ENCODE peak calls at places on chromosomes 1 and 21, in nine cellular contexts. A, W, P, J, M, E, R, Z and H are unnamed samples.

GRCh38 chr21:39531777-39532333 is 80.1 kb downstream of the SH3BGR start:
- DNase-seq in A (no peak), W (no peak), P (no peak), J (no peak), M (no peak), E (no peak), R (no peak), Z (peak; percentile 14), H (no peak)

GRCh38 chr1:184225501-184226487 is 161.0 kb upstream of the C1orf21 start:
- DNase-seq in A (no peak), W (no peak), P (no peak), J (no peak), M (no peak), E (no peak), R (no peak), Z (no peak), H (no peak)

GRCh38 chr1:5001466-5001865 is 347.1 kb downstream of the AJAP1 start:
- DNase-seq in A (no peak), W (no peak), P (no peak), J (no peak), M (no peak), E (peak; percentile 6), R (no peak), Z (no peak), H (no peak)

GRCh38 chr1:161182214-161182613 is 4.9 kb upstream of the B4GALT3 start:
- DNase-seq in A (no peak), W (peak; percentile 84), P (no peak), J (peak; percentile 60), M (no peak), E (peak; percentile 54), R (no peak), Z (peak; percentile 77), H (no peak)

GRCh38 chr1:230067871-230068814 is 1.1 kb downstream of the GALNT2 start:
- DNase-seq in A (no peak), W (peak; percentile 72), P (no peak), J (no peak), M (no peak), E (no peak), R (peak; percentile 38), Z (peak; percentile 41), H (peak; percentile 82)

GRCh38 chr1:15941899-15942660 is 33.8 kb downstream of the ZBTB17 start:
- DNase-seq in A (no peak), W (no peak), P (no peak), J (no peak), M (no peak), E (no peak), R (no peak), Z (no peak), H (no peak)

GRCh38 chr21:44377922-44378645 is 24.7 kb downstream of the TRPM2 start:
- DNase-seq in A (no peak), W (no peak), P (no peak), J (no peak), M (no peak), E (no peak), R (no peak), Z (no peak), H (peak; percentile 47)

GRCh38 chr1:9825101-9826074 is 1.6 kb upstream of the CLSTN1 start:
- DNase-seq in A (peak; percentile 87), W (peak; percentile 87), P (peak; percentile 68), J (peak; percentile 51), M (peak; percentile 37), E (peak; percentile 54), R (peak; percentile 78), Z (peak; percentile 93), H (peak; percentile 92)

GRCh38 chr1:47437518-47438320 is at the start of gene FOXD2:
- DNase-seq in A (peak; percentile 88), W (peak; percentile 92), P (peak; percentile 69), J (peak; percentile 66), M (peak; percentile 39), E (peak; percentile 97), R (peak; percentile 85), Z (peak; percentile 86), H (peak; percentile 96)

GRCh38 chr1:47436979-47437517 is 796 bp upstream of the FOXD2 start:
- DNase-seq in A (no peak), W (peak; percentile 65), P (no peak), J (peak; percentile 29), M (peak; percentile 22), E (no peak), R (no peak), Z (peak; percentile 24), H (no peak)

GRCh38 chr1:47435506-47436303 is 2.1 kb upstream of the FOXD2 start:
- DNase-seq in A (no peak), W (no peak), P (no peak), J (no peak), M (no peak), E (no peak), R (no peak), Z (no peak), H (no peak)

GRCh38 chr1:47438321-47439150 is 692 bp downstream of the FOXD2 start:
- DNase-seq in A (no peak), W (peak; percentile 33), P (no peak), J (no peak), M (no peak), E (peak; percentile 37), R (no peak), Z (no peak), H (no peak)

DNA sequence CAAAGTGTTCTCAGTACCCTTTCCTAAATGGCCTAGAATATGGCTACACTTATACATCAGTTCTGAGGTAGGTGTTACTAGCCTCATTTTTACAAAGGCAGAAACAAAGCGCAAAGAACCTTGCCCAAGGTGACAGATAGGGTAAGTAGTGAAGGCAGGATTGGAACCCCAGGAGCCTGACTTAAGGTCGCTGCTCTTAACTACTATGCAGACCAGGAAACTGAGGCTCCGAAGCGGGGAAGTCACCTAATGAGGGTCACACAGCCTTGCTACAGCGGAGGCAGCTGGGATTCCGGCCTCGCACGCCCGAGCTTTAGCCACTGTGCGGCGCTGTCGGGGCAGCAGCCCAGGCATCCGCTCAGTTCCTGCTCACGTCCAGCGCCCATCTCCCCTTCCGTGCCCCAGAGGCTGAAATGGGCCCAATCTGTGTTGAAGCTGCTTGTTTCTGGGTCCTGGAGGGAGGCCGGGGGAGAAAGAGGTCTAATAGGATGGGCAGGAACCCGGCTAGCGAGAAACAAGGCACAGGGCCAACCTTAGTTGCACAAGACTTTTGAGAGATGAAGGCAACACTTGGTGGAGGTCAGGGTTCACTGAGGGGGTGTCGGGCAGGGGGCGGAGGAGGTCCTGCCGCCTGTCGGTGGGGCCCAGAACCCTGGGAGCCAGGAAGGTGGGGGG is 1.4 kb upstream of the FOXD2 start:
- DNase-seq in A (peak; percentile 77), W (peak; percentile 88), P (peak; percentile 53), J (peak; percentile 65), M (peak; percentile 67), E (peak; percentile 76), R (peak; percentile 73), Z (peak; percentile 79), H (peak; percentile 91)
- H3K27ac ChIP-seq in A (no peak overlapping the region), W (peak overlapping the region; percentile 11), P (no peak overlapping the region), J (no peak overlapping the region), M (no peak overlapping the region), E (peak overlapping the region; percentile 25), R (no peak overlapping the region), Z (no peak overlapping the region), H (peak overlapping the region; percentile 36)

GRCh38 chr1:2300851-2301606 is 72.9 kb downstream of the SKI start:
- DNase-seq in A (peak; percentile 91), W (peak; percentile 84), P (peak; percentile 71), J (peak; percentile 67), M (peak; percentile 60), E (peak; percentile 96), R (peak; percentile 69), Z (no peak), H (peak; percentile 96)

GRCh38 chr1:2300004-2300771 is 72.1 kb downstream of the SKI start:
- DNase-seq in A (no peak), W (peak; percentile 55), P (no peak), J (no peak), M (no peak), E (peak; percentile 80), R (no peak), Z (no peak), H (no peak)

GRCh38 chr1:2301607-2302291 is 73.6 kb downstream of the SKI start:
- DNase-seq in A (no peak), W (no peak), P (no peak), J (no peak), M (no peak), E (no peak), R (no peak), Z (no peak), H (no peak)

GRCh38 chr1:2297246-2298011 is 69.3 kb downstream of the SKI start:
- DNase-seq in A (no peak), W (no peak), P (no peak), J (no peak), M (no peak), E (no peak), R (no peak), Z (no peak), H (no peak)

GRCh38 chr1:2298685-2299673 is 70.9 kb downstream of the SKI start:
- DNase-seq in A (no peak), W (no peak), P (no peak), J (no peak), M (no peak), E (no peak), R (peak; percentile 57), Z (no peak), H (no peak)
- H3K27ac ChIP-seq in A (peak overlapping the region; percentile 74), W (peak overlapping the region; percentile 84), P (no peak overlapping the region), J (peak overlapping the region; percentile 20), M (no peak overlapping the region), E (peak overlapping the region; percentile 99), R (no peak overlapping the region), Z (no peak overlapping the region), H (peak overlapping the region; percentile 43)

DNA sequence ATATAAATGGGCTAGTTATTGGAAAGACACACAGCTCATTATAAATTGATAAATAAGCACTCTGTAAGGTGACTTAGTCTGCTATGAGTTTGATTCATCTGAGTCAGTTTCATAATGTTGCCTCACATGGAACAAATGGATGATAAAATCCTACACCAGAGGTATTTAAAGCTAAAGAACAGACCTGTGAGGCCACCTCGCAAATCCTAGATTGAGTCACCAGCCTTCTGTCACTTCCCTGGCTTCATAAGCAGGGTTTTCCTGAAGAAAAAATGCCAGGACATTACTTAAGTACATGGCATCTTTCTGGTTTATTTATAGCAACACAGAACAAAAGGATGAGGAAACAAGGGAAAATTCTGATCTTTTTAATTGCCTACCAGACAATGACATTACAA is 18.4 kb downstream of the CD2 start:
- DNase-seq in A (no peak), W (peak; percentile 72), P (no peak), J (no peak), M (no peak), E (no peak), R (no peak), Z (peak; percentile 61), H (no peak)
- H3K27ac ChIP-seq in A (no peak overlapping the region), W (no peak overlapping the region), P (no peak overlapping the region), J (no peak overlapping the region), M (no peak overlapping the region), E (no peak overlapping the region), R (no peak overlapping the region), Z (no peak overlapping the region), H (no peak overlapping the region)

GRCh38 chr1:8649875-8650274 is 167.6 kb downstream of the RERE start:
- DNase-seq in A (no peak), W (no peak), P (no peak), J (no peak), M (no peak), E (no peak), R (no peak), Z (no peak), H (no peak)

GRCh38 chr1:8649027-8649426 is 168.4 kb downstream of the RERE start:
- DNase-seq in A (no peak), W (no peak), P (no peak), J (no peak), M (no peak), E (no peak), R (no peak), Z (peak; percentile 18), H (no peak)

GRCh38 chr1:8643542-8644536 is 173.6 kb downstream of the RERE start:
- DNase-seq in A (no peak), W (no peak), P (no peak), J (no peak), M (no peak), E (no peak), R (no peak), Z (peak; percentile 8), H (no peak)

GRCh38 chr1:8646189-8646588 is 171.3 kb downstream of the RERE start:
- DNase-seq in A (no peak), W (no peak), P (no peak), J (no peak), M (no peak), E (no peak), R (peak; percentile 30), Z (no peak), H (no peak)

DNA sequence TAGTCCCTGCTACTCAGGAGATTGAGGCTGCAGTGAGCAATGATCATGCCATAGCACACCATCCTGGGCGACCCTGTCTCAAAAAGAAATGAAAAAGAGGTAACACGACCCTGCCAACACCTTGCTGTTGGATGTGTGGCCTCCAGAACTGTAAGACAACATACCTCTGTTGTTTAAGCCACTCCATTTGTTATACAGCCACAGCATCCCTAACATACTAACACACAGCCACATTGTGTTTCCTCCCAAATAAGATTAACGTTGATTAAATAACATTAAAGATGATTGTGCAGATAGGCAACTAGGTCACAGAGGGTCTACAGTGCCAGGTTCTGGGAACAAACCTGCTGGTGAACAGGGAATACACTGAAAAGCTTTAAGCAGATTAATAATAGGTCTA is 170.4 kb downstream of the RERE start:
- DNase-seq in A (no peak), W (no peak), P (no peak), J (no peak), M (no peak), E (no peak), R (no peak), Z (no peak), H (no peak)
- H3K27ac ChIP-seq in A (no peak overlapping the region), W (no peak overlapping the region), P (no peak overlapping the region), J (no peak overlapping the region), M (no peak overlapping the region), E (no peak overlapping the region), R (no peak overlapping the region), Z (no peak overlapping the region), H (no peak overlapping the region)